ENCODE peak calls at places on chromosome 11, in nine cellular contexts. T is mucosa of descending colon, A is LoVo, C is neural progenitor cell, D is Daoy, Q is stomach, N is skeletal muscle cell, L is vagina, U is left ventricle myocardium inferior. H is an unnamed sample.

GRCh38 chr11:118791961-118792578 is 1.1 kb upstream of the DDX6 start:
- DNase-seq in T (peak), A (no peak), C (peak), D (no peak), Q (peak), N (no peak), L (no peak), U (no peak), H (no peak)

GRCh38 chr11:75441804-75442132 is 8.8 kb upstream of the KLHL35 start:
- DNase-seq in T (no peak), A (no peak), C (no peak), D (no peak), Q (peak), N (no peak), L (no peak), U (peak), H (no peak)

GRCh38 chr11:13929551-13929950 is 33.0 kb upstream of the SPON1 start:
- DNase-seq in T (no peak), A (no peak), C (peak), D (no peak), Q (no peak), N (no peak), L (peak), U (no peak), H (no peak)

GRCh38 chr11:1074244-1075221 is at the start of gene MUC2:
- DNase-seq in T (peak), A (no peak), C (no peak), D (no peak), Q (no peak), N (no peak), L (no peak), U (peak), H (no peak)

GRCh38 chr11:46976182-46976854 is 39.8 kb downstream of the CSTPP1 start:
- DNase-seq in T (no peak), A (no peak), C (no peak), D (no peak), Q (no peak), N (no peak), L (no peak), U (no peak), H (no peak)

GRCh38 chr11:62716206-62716605 is 8.7 kb downstream of the GNG3 start:
- DNase-seq in T (no peak), A (no peak), C (no peak), D (no peak), Q (no peak), N (no peak), L (no peak), U (no peak), H (no peak)

GRCh38 chr11:95794086-95794485 is 3.8 kb downstream of the CEP57 start:
- DNase-seq in T (no peak), A (no peak), C (no peak), D (peak), Q (no peak), N (no peak), L (no peak), U (no peak), H (peak)

GRCh38 chr11:131300304-131300703 is 70.1 kb upstream of the NTM start:
- DNase-seq in T (no peak), A (no peak), C (no peak), D (peak), Q (no peak), N (no peak), L (no peak), U (no peak), H (no peak)

GRCh38 chr11:44870142-44870541 is 80.5 kb downstream of the TP53I11 start:
- DNase-seq in T (no peak), A (no peak), C (no peak), D (no peak), Q (no peak), N (no peak), L (no peak), U (no peak), H (no peak)